ENCODE peak calls at places on chromosomes 5 and 9, in nine cellular contexts. I is IMR-90; A is astrocyte; D is mesothelial cell of epicardium; Z is fibroblast of lung; H is CD4-positive, alpha-beta T cell; S is mucosa of descending colon; R is GM12865; X is fibroblast of villous mesenchyme. U is an unnamed sample.
A peak's percentile ranks its signal among the peaks of the same experiment; 100 is the strongest.

GRCh38 chr9:631596-631995 is 209.9 kb upstream of the DMRT1 start:
- DNase-seq in I (peak; percentile 44), A (peak; percentile 73), D (no peak), Z (no peak), H (no peak), S (no peak), R (no peak), X (no peak), U (no peak)

GRCh38 chr5:34487202-34487879 is 168.8 kb upstream of the RAI14 start:
- DNase-seq in I (peak; percentile 97), A (peak; percentile 96), D (no peak), Z (peak; percentile 94), H (no peak), S (no peak), R (no peak), X (peak; percentile 88), U (peak; percentile 94)

GRCh38 chr9:98172604-98173003 is 19.8 kb downstream of the CORO2A start:
- DNase-seq in I (peak; percentile 7), A (no peak), D (no peak), Z (peak; percentile 9), H (no peak), S (no peak), R (no peak), X (no peak), U (no peak)

GRCh38 chr9:137774775-137775386 is 102.7 kb upstream of the CACNA1B start:
- DNase-seq in I (no peak), A (no peak), D (no peak), Z (no peak), H (no peak), S (no peak), R (no peak), X (no peak), U (no peak)

GRCh38 chr9:120532891-120533290 is 47.1 kb downstream of the CDK5RAP2 start:
- DNase-seq in I (no peak), A (no peak), D (no peak), Z (no peak), H (no peak), S (no peak), R (no peak), X (no peak), U (no peak)

GRCh38 chr5:126650463-126650862 is 49.7 kb downstream of the PHAX start:
- DNase-seq in I (no peak), A (no peak), D (no peak), Z (no peak), H (no peak), S (no peak), R (no peak), X (no peak), U (no peak)

GRCh38 chr9:93549636-93550035 is 26.7 kb upstream of the PHF2 start:
- DNase-seq in I (no peak), A (peak; percentile 3), D (no peak), Z (no peak), H (no peak), S (peak; percentile 52), R (no peak), X (no peak), U (no peak)

GRCh38 chr5:126449751-126450271 is 26.6 kb downstream of the GRAMD2B start:
- DNase-seq in I (peak; percentile 77), A (peak; percentile 67), D (no peak), Z (peak; percentile 37), H (peak; percentile 55), S (peak; percentile 35), R (peak; percentile 87), X (peak; percentile 63), U (peak; percentile 63)

GRCh38 chr5:14148890-14149671 is 5.9 kb downstream of the TRIO start:
- DNase-seq in I (no peak), A (no peak), D (no peak), Z (no peak), H (no peak), S (no peak), R (no peak), X (no peak), U (no peak)

GRCh38 chr5:61967681-61968080 is 338.3 kb upstream of the KIF2A start:
- DNase-seq in I (no peak), A (no peak), D (no peak), Z (no peak), H (no peak), S (no peak), R (no peak), X (no peak), U (no peak)

GRCh38 chr9:84917366-84918063 is 248.0 kb downstream of the NTRK2 start:
- DNase-seq in I (no peak), A (no peak), D (no peak), Z (no peak), H (no peak), S (peak; percentile 74), R (no peak), X (no peak), U (no peak)

GRCh38 chr5:172678902-172679301 is 37.8 kb downstream of the NEURL1B start:
- DNase-seq in I (no peak), A (no peak), D (peak; percentile 66), Z (no peak), H (no peak), S (peak; percentile 62), R (no peak), X (no peak), U (no peak)

GRCh38 chr9:137431416-137431931 is 8.3 kb downstream of the NOXA1 start:
- DNase-seq in I (no peak), A (no peak), D (no peak), Z (no peak), H (no peak), S (no peak), R (no peak), X (no peak), U (no peak)

GRCh38 chr9:81687521-81688261 is 1.7 kb downstream of the TLE1 start:
- DNase-seq in I (no peak), A (peak; percentile 22), D (peak; percentile 61), Z (no peak), H (no peak), S (peak; percentile 68), R (peak; percentile 47), X (no peak), U (peak; percentile 27)

GRCh38 chr5:169161022-169161680 is 139.8 kb downstream of the SLIT3 start:
- DNase-seq in I (peak; percentile 6), A (peak; percentile 92), D (peak; percentile 67), Z (peak; percentile 80), H (no peak), S (peak; percentile 10), R (no peak), X (peak; percentile 71), U (peak; percentile 93)

GRCh38 chr5:125668904-125669303 is 754.3 kb upstream of the GRAMD2B start:
- DNase-seq in I (no peak), A (peak; percentile 19), D (no peak), Z (no peak), H (no peak), S (peak; percentile 31), R (peak; percentile 14), X (no peak), U (no peak)

GRCh38 chr5:163565492-163565891 is 60.1 kb downstream of the MAT2B start:
- DNase-seq in I (no peak), A (no peak), D (no peak), Z (no peak), H (no peak), S (peak; percentile 7), R (no peak), X (no peak), U (peak; percentile 24)

GRCh38 chr9:26802921-26803320 is 89.7 kb downstream of the CAAP1 start:
- DNase-seq in I (no peak), A (no peak), D (no peak), Z (no peak), H (no peak), S (no peak), R (peak; percentile 8), X (no peak), U (no peak)

GRCh38 chr5:148788636-148789035 is 37.8 kb upstream of the ADRB2 start:
- DNase-seq in I (peak; percentile 48), A (no peak), D (no peak), Z (no peak), H (no peak), S (no peak), R (no peak), X (no peak), U (no peak)

GRCh38 chr5:59893436-59894227 is at the start of gene PDE4D:
- DNase-seq in I (peak; percentile 38), A (peak; percentile 52), D (peak; percentile 82), Z (peak; percentile 55), H (no peak), S (peak; percentile 45), R (peak; percentile 16), X (peak; percentile 66), U (peak; percentile 63)
- TF ChIP-seq CTCF in I (no peak), A (no peak), D (no peak), Z (no peak), H (no peak), S (no peak), R (no peak), X (no peak), U (no peak)

GRCh38 chr9:32247173-32247572 is 137.3 kb upstream of the ACO1 start:
- DNase-seq in I (no peak), A (no peak), D (no peak), Z (no peak), H (no peak), S (no peak), R (no peak), X (no peak), U (no peak)

GRCh38 chr9:32248189-32248712 is 136.2 kb upstream of the ACO1 start:
- DNase-seq in I (no peak), A (no peak), D (no peak), Z (no peak), H (no peak), S (no peak), R (no peak), X (no peak), U (no peak)

GRCh38 chr9:32255026-32255425 is 129.4 kb upstream of the ACO1 start:
- DNase-seq in I (no peak), A (no peak), D (no peak), Z (no peak), H (no peak), S (no peak), R (no peak), X (no peak), U (no peak)

GRCh38 chr9:32251539-32251938 is 132.9 kb upstream of the ACO1 start:
- DNase-seq in I (peak; percentile 20), A (peak; percentile 4), D (peak; percentile 62), Z (peak; percentile 38), H (peak; percentile 9), S (peak; percentile 71), R (peak; percentile 64), X (peak; percentile 43), U (peak; percentile 62)
- TF ChIP-seq CTCF in I (peak; percentile 51), A (peak; percentile 68), D (peak; percentile 48), Z (peak; percentile 43), H (peak; percentile 39), S (peak; percentile 10), R (peak; percentile 70), X (peak; percentile 68), U (peak; percentile 82)

DNA sequence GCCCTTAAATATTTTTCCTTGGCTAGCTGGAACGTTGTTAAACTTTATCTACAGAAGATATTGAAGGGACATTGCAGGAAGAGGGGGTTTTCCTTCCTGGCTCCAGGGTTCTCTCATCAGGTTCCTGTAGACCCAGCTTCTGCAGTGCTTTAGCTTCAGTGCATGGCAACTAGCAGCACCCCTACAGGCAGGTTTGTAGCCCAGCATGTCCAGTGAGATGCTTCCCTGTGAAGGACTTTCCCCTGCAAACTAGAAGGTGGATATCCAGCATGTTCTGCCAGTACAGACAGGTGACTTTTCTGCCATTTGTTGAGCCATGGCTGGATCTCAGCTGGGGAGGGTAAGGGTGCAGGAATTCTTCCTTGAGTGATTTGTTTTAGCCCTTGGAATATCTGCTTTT is 10.4 kb downstream of the CCL28 start:
- DNase-seq in I (peak; percentile 13), A (no peak), D (no peak), Z (peak; percentile 11), H (no peak), S (no peak), R (peak; percentile 15), X (no peak), U (peak; percentile 22)
- TF ChIP-seq CTCF in I (peak; percentile 17), A (peak; percentile 14), D (no peak), Z (peak; percentile 30), H (no peak), S (no peak), R (peak; percentile 9), X (peak; percentile 46), U (peak; percentile 51)

GRCh38 chr9:128656416-128657343 is at the start of gene DYNC2I2:
- DNase-seq in I (peak; percentile 90), A (peak; percentile 76), D (peak; percentile 94), Z (peak; percentile 94), H (peak; percentile 95), S (peak; percentile 98), R (peak; percentile 93), X (peak; percentile 95), U (peak; percentile 95)
- TF ChIP-seq CTCF in I (no peak), A (no peak), D (no peak), Z (no peak), H (no peak), S (no peak), R (no peak), X (no peak), U (no peak)

U was measured in fibroblast of pulmonary artery.